ENCODE peak calls at places on chromosomes 6 and 20, in five cellular contexts. One of them, this sample, is unnamed.

GRCh38 chr6:87939776-87940175 is 107.9 kb upstream of the SPACA1 start:
- DNase-seq in colonic mucosa: no peak
- DNase-seq in brain microvascular endothelial cell: no peak
- DNase-seq in CD8-positive, alpha-beta memory T cell: no peak
- DNase-seq in aorta: no peak
- DNase-seq in this sample: no peak

GRCh38 chr6:25384234-25384633 is 105.1 kb downstream of the CARMIL1 start:
- DNase-seq in colonic mucosa: no peak
- DNase-seq in brain microvascular endothelial cell: no peak
- DNase-seq in CD8-positive, alpha-beta memory T cell: no peak
- DNase-seq in aorta: no peak
- DNase-seq in this sample: no peak

GRCh38 chr6:28212510-28213212 is 12.4 kb upstream of the ZSCAN9 start:
- DNase-seq in colonic mucosa: peak; percentile 78
- DNase-seq in brain microvascular endothelial cell: peak; percentile 85
- DNase-seq in CD8-positive, alpha-beta memory T cell: no peak
- DNase-seq in aorta: no peak
- DNase-seq in this sample: peak; percentile 68

GRCh38 chr6:47349931-47350330 is 40.2 kb upstream of the TNFRSF21 start:
- DNase-seq in colonic mucosa: no peak
- DNase-seq in brain microvascular endothelial cell: no peak
- DNase-seq in CD8-positive, alpha-beta memory T cell: no peak
- DNase-seq in aorta: no peak
- DNase-seq in this sample: no peak

GRCh38 chr20:14775778-14776177 is 438.4 kb upstream of the FLRT3 start:
- DNase-seq in colonic mucosa: no peak
- DNase-seq in brain microvascular endothelial cell: peak; percentile 98
- DNase-seq in CD8-positive, alpha-beta memory T cell: no peak
- DNase-seq in aorta: no peak
- DNase-seq in this sample: no peak

GRCh38 chr6:135062735-135063134 is 8.1 kb upstream of the HBS1L start:
- DNase-seq in colonic mucosa: peak; percentile 34
- DNase-seq in brain microvascular endothelial cell: no peak
- DNase-seq in CD8-positive, alpha-beta memory T cell: no peak
- DNase-seq in aorta: no peak
- DNase-seq in this sample: no peak

GRCh38 chr6:165096868-165097267 is 212.5 kb downstream of the C6orf118 start:
- DNase-seq in colonic mucosa: no peak
- DNase-seq in brain microvascular endothelial cell: no peak
- DNase-seq in CD8-positive, alpha-beta memory T cell: no peak
- DNase-seq in aorta: no peak
- DNase-seq in this sample: no peak

GRCh38 chr6:22332726-22333125 is 35.9 kb upstream of the PRL start:
- DNase-seq in colonic mucosa: no peak
- DNase-seq in brain microvascular endothelial cell: no peak
- DNase-seq in CD8-positive, alpha-beta memory T cell: no peak
- DNase-seq in aorta: no peak
- DNase-seq in this sample: no peak

GRCh38 chr6:137403855-137404254 is 90.3 kb downstream of the OLIG3 start:
- DNase-seq in colonic mucosa: no peak
- DNase-seq in brain microvascular endothelial cell: no peak
- DNase-seq in CD8-positive, alpha-beta memory T cell: no peak
- DNase-seq in aorta: no peak
- DNase-seq in this sample: no peak

GRCh38 chr6:71127374-71127773 is 161.2 kb upstream of the OGFRL1 start:
- DNase-seq in colonic mucosa: no peak
- DNase-seq in brain microvascular endothelial cell: no peak
- DNase-seq in CD8-positive, alpha-beta memory T cell: no peak
- DNase-seq in aorta: no peak
- DNase-seq in this sample: no peak

GRCh38 chr6:11392778-11393507 is 144.6 kb upstream of the TMEM170B start:
- DNase-seq in colonic mucosa: peak; percentile 91
- DNase-seq in brain microvascular endothelial cell: peak; percentile 50
- DNase-seq in CD8-positive, alpha-beta memory T cell: no peak
- DNase-seq in aorta: peak; percentile 60
- DNase-seq in this sample: no peak

DNA sequence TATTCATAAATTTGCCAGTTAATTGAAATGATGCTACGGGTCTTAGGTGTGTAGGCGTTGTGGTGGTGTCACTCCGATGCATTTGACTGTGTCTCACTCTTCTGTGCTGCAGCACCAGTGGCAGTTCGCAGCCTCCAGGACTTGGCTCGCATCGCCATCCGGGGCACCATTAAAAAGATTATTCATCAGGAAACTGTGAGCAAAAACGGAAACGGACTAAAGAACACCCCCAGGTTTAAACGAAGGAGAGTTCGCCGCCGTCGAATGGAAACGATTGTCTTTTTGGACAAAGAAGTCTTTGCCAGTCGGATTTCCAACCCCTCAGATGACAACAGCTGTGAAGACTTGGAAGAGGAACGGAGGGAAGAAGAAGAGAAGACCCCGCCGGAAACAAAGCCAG is 17.6 kb downstream of the PCMTD2 start:
- DNase-seq in colonic mucosa: no peak
- DNase-seq in brain microvascular endothelial cell: no peak
- DNase-seq in CD8-positive, alpha-beta memory T cell: no peak
- DNase-seq in aorta: no peak
- DNase-seq in this sample: no peak
- H3K27me3 ChIP-seq in colonic mucosa: no peaks in the 10 kb centered on the region
- H3K27me3 ChIP-seq in brain microvascular endothelial cell: no peaks in the 10 kb centered on the region
- H3K27me3 ChIP-seq in CD8-positive, alpha-beta memory T cell: no peaks in the 10 kb centered on the region
- H3K27me3 ChIP-seq in aorta: no peaks in the 10 kb centered on the region
- H3K27me3 ChIP-seq in this sample: no peaks in the 10 kb centered on the region

DNA sequence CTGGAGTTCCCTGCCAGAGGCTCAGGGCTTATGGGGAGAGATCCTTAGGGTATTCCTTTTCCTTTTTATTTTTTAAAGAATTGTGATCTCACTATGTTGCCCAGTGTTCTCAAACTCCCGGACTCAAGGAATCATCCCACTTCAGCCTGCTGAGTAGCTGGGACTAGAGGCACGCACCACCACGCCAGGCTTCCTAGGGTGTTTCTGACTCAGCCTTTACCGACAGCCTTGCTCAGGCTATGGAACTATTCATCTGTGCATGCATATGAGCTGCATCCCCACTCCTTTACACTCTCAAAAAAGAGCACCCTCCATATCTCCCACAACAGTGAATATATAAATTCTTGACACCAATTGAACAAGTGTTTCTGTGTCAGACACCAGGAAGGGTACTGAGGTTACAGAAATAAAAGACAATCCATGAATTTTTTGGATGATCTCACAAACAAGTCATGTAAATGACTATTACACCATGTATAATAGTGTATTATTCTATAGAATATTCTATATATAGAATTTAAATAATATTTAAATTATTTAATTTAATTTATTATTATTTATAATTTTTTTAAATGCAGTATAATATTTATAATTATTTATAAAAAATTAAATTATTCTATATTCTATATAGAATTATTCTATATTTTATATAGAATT is 40.5 kb upstream of the UBR2 start:
- DNase-seq in colonic mucosa: no peak
- DNase-seq in brain microvascular endothelial cell: peak; percentile 84
- DNase-seq in CD8-positive, alpha-beta memory T cell: no peak
- DNase-seq in aorta: no peak
- DNase-seq in this sample: no peak
- H3K27me3 ChIP-seq in colonic mucosa: no peaks in the 10 kb centered on the region
- H3K27me3 ChIP-seq in brain microvascular endothelial cell: no peaks in the 10 kb centered on the region
- H3K27me3 ChIP-seq in CD8-positive, alpha-beta memory T cell: no peaks in the 10 kb centered on the region
- H3K27me3 ChIP-seq in aorta: no peaks in the 10 kb centered on the region
- H3K27me3 ChIP-seq in this sample: no peaks in the 10 kb centered on the region

GRCh38 chr6:107490568-107491058 is 696 bp downstream of the SOBP start:
- DNase-seq in colonic mucosa: no peak
- DNase-seq in brain microvascular endothelial cell: no peak
- DNase-seq in CD8-positive, alpha-beta memory T cell: no peak
- DNase-seq in aorta: no peak
- DNase-seq in this sample: no peak

GRCh38 chr6:107488875-107489635 is 862 bp upstream of the SOBP start:
- DNase-seq in colonic mucosa: peak; percentile 33
- DNase-seq in brain microvascular endothelial cell: no peak
- DNase-seq in CD8-positive, alpha-beta memory T cell: peak; percentile 47
- DNase-seq in aorta: peak; percentile 56
- DNase-seq in this sample: no peak

GRCh38 chr6:107491059-107491609 is 1.2 kb downstream of the SOBP start:
- DNase-seq in colonic mucosa: peak; percentile 32
- DNase-seq in brain microvascular endothelial cell: no peak
- DNase-seq in CD8-positive, alpha-beta memory T cell: peak; percentile 47
- DNase-seq in aorta: peak; percentile 81
- DNase-seq in this sample: no peak

GRCh38 chr6:107488174-107488874 is 1.6 kb upstream of the SOBP start:
- DNase-seq in colonic mucosa: no peak
- DNase-seq in brain microvascular endothelial cell: no peak
- DNase-seq in CD8-positive, alpha-beta memory T cell: no peak
- DNase-seq in aorta: no peak
- DNase-seq in this sample: no peak

DNA sequence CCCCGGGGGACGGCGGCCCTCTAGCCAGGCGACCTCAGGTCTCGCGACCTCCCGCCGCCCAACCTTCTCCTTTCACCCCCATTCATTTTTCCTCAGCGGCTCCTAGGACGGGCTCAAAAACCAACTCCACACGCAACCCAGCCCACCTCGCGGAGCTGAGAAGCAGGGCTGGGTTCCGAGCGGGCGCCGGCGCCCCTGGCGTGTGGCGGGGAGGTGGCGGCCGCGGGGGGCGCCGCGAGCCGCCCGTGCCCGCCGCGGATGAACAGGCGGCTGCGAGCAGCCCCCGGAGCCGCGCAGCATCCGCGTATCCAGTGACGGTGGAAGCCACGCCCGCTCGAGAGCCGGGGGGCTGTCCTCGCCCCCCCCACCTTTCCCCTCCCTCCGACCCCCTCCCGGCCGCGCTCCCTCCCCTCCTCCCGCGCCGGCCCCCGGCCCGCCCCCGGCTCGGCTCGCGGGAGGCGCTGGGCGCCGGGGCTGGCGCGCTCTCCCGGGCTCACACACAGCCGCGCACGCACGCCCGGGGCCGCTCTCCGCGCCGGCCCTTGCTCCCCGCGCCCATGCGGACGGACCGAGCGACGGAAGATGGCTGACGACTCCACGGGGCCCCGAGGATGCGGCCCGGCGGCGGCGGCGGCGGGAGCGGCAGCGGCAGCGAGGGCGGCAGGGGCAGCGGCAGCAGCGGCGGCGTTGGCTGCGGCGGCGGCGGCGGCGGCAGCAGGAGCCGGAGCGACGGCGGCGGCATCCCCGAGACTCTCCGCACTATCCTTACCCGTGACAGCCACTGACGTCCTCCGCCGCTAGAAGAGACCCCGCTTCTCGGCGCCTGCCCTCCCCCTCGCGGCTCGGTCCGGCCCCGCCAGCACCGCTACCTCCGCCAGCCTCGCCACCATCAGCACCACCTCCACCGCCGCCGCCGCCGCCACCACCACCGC is at the start of gene SOBP:
- DNase-seq in colonic mucosa: peak; percentile 31
- DNase-seq in brain microvascular endothelial cell: no peak
- DNase-seq in CD8-positive, alpha-beta memory T cell: peak; percentile 66
- DNase-seq in aorta: peak; percentile 75
- DNase-seq in this sample: no peak
- H3K27me3 ChIP-seq in colonic mucosa: peaks cover 39% of the 10 kb centered on the region
- H3K27me3 ChIP-seq in brain microvascular endothelial cell: peaks cover 8% of the 10 kb centered on the region
- H3K27me3 ChIP-seq in CD8-positive, alpha-beta memory T cell: peaks cover 56% of the 10 kb centered on the region
- H3K27me3 ChIP-seq in aorta: no peaks in the 10 kb centered on the region
- H3K27me3 ChIP-seq in this sample: peaks cover 70% of the 10 kb centered on the region

GRCh38 chr20:63356511-63356910 is 4.6 kb downstream of the CHRNA4 start:
- DNase-seq in colonic mucosa: no peak
- DNase-seq in brain microvascular endothelial cell: no peak
- DNase-seq in CD8-positive, alpha-beta memory T cell: no peak
- DNase-seq in aorta: no peak
- DNase-seq in this sample: no peak

GRCh38 chr20:63355781-63356295 is 5.3 kb downstream of the CHRNA4 start:
- DNase-seq in colonic mucosa: no peak
- DNase-seq in brain microvascular endothelial cell: no peak
- DNase-seq in CD8-positive, alpha-beta memory T cell: no peak
- DNase-seq in aorta: no peak
- DNase-seq in this sample: no peak

GRCh38 chr20:63357921-63358905 is 2.9 kb downstream of the CHRNA4 start:
- DNase-seq in colonic mucosa: no peak
- DNase-seq in brain microvascular endothelial cell: no peak
- DNase-seq in CD8-positive, alpha-beta memory T cell: no peak
- DNase-seq in aorta: no peak
- DNase-seq in this sample: no peak

GRCh38 chr20:63359164-63359934 is 1.8 kb downstream of the CHRNA4 start:
- DNase-seq in colonic mucosa: no peak
- DNase-seq in brain microvascular endothelial cell: no peak
- DNase-seq in CD8-positive, alpha-beta memory T cell: no peak
- DNase-seq in aorta: no peak
- DNase-seq in this sample: no peak

DNA sequence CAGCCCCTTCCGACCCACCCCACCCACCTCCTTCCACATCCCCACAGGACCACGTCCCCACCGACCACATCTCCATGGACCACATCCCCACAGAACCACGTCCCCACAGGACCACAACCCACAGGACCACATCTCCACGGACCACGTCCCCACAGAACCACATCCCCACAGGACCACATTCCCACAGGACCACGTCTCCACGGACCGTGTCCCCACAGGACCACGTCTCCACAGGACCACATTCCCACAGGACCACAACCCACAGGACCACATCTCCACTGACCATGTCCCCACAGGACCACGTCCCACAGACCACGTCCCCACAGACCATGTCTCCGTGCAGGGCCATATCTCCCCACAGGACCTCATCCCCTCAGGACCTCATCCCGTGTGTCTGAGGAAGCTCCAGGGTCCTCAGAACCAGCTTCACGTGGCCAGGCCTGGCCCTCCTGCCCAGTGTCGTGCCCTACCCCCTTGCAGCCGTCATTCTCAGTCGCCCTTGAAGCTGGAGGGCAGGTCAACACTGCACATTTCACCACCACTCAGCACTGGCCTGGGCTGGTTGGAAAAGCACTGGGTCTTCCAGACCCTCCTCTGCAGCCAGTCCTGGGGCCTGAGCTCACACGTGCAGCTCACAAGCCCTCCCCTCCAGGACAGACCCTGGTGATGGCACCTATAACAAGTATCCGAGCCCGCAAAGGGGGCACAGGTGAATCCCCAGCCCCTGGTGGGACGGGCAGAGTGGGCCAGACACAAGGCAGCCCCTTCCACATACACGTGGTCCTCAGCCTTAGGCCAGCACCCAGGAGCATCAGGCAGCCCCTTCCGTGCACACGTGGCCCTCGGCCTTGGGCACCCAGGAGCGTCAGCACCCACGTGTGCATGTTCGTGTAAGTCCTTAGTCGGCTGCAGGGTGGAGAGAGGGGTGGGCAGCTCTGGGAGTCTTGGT is 3.9 kb downstream of the CHRNA4 start:
- DNase-seq in colonic mucosa: no peak
- DNase-seq in brain microvascular endothelial cell: no peak
- DNase-seq in CD8-positive, alpha-beta memory T cell: no peak
- DNase-seq in aorta: no peak
- DNase-seq in this sample: no peak
- H3K27me3 ChIP-seq in colonic mucosa: peaks cover 19% of the 10 kb centered on the region
- H3K27me3 ChIP-seq in brain microvascular endothelial cell: peaks cover 17% of the 10 kb centered on the region
- H3K27me3 ChIP-seq in CD8-positive, alpha-beta memory T cell: no peaks in the 10 kb centered on the region
- H3K27me3 ChIP-seq in aorta: no peaks in the 10 kb centered on the region
- H3K27me3 ChIP-seq in this sample: peaks cover 17% of the 10 kb centered on the region

DNA sequence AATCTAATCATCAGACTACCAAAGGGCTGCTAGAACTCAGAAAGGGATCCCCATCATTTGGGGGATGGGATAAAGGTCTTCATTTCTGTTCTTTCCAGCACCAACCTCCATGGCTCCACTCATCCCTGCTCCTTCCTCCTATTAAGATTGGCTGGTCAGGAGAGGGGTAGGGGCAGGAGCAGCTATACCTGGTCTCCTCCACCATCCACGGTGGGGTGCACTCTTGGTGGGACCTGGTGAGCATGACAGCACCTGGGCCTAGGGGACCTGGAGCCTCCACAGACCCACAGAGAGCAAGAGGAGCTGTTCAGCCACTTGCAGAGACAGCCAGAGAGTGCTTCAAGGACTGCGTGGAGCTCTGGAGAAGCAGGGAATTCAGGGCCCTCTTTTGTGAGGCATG is 6.1 kb upstream of the ULBP2 start:
- DNase-seq in colonic mucosa: no peak
- DNase-seq in brain microvascular endothelial cell: no peak
- DNase-seq in CD8-positive, alpha-beta memory T cell: no peak
- DNase-seq in aorta: no peak
- DNase-seq in this sample: no peak
- H3K27me3 ChIP-seq in colonic mucosa: peaks cover 41% of the 10 kb centered on the region
- H3K27me3 ChIP-seq in brain microvascular endothelial cell: peaks cover 44% of the 10 kb centered on the region
- H3K27me3 ChIP-seq in CD8-positive, alpha-beta memory T cell: peaks cover 76% of the 10 kb centered on the region
- H3K27me3 ChIP-seq in aorta: no peaks in the 10 kb centered on the region
- H3K27me3 ChIP-seq in this sample: peaks cover 65% of the 10 kb centered on the region

This sample was measured in HL-60.